ENCODE peak calls at places on chromosome 4, in five cellular contexts. N is glutamatergic neuron, I is H54, R is SW 1271, W is nephron progenitor cell. Y is an unnamed sample.

GRCh38 chr4:87219648-87220093 is 747 bp downstream of the KLHL8 start:
- DNase-seq in N (peak; percentile 60), I (peak; percentile 3), R (no peak), W (no peak), Y (no peak)

GRCh38 chr4:152514356-152514755 is 21.5 kb downstream of the FBXW7 start:
- DNase-seq in N (no peak), I (no peak), R (no peak), W (no peak), Y (no peak)

GRCh38 chr4:95548738-95549245 is at the start of gene UNC5C:
- DNase-seq in N (no peak), I (peak; percentile 26), R (peak; percentile 6), W (peak; percentile 73), Y (peak; percentile 6)

GRCh38 chr4:107825072-107825789 is 499 bp downstream of the SGMS2 start:
- DNase-seq in N (peak; percentile 59), I (no peak), R (peak; percentile 38), W (peak; percentile 12), Y (peak; percentile 42)

GRCh38 chr4:82522472-82522871 is 39.3 kb downstream of the TMEM150C start:
- DNase-seq in N (no peak), I (no peak), R (no peak), W (no peak), Y (no peak)

GRCh38 chr4:15541941-15542340 is 72.3 kb downstream of the CC2D2A start:
- DNase-seq in N (no peak), I (no peak), R (no peak), W (no peak), Y (no peak)

GRCh38 chr4:78534286-78534955 is 17.1 kb upstream of the ANXA3 start:
- DNase-seq in N (no peak), I (no peak), R (peak; percentile 4), W (no peak), Y (peak; percentile 91)

GRCh38 chr4:95268819-95269565 is 279.8 kb downstream of the UNC5C start:
- DNase-seq in N (no peak), I (no peak), R (no peak), W (peak; percentile 4), Y (no peak)

GRCh38 chr4:68712207-68712606 is 41.8 kb upstream of the UGT2B15 start:
- DNase-seq in N (no peak), I (no peak), R (no peak), W (no peak), Y (no peak)

GRCh38 chr4:23614284-23614892 is 275.5 kb downstream of the PPARGC1A start:
- DNase-seq in N (no peak), I (no peak), R (peak; percentile 1), W (no peak), Y (no peak)

GRCh38 chr4:48635310-48635709 is 144.8 kb downstream of the FRYL start:
- DNase-seq in N (no peak), I (peak; percentile 1), R (peak; percentile 56), W (no peak), Y (peak; percentile 12)

GRCh38 chr4:24063771-24064170 is 173.9 kb upstream of the PPARGC1A start:
- DNase-seq in N (peak; percentile 18), I (no peak), R (no peak), W (no peak), Y (no peak)

GRCh38 chr4:169283114-169283509 is 12.4 kb upstream of the SH3RF1 start:
- DNase-seq in N (no peak), I (peak; percentile 11), R (no peak), W (no peak), Y (peak; percentile 84)

GRCh38 chr4:20254517-20255250 is 3.0 kb downstream of the SLIT2 start:
- DNase-seq in N (peak; percentile 60), I (no peak), R (no peak), W (peak; percentile 75), Y (no peak)

GRCh38 chr4:98181815-98182214 is 38.5 kb upstream of the STPG2 start:
- DNase-seq in N (no peak), I (peak; percentile 18), R (peak; percentile 1), W (no peak), Y (no peak)

GRCh38 chr4:156242390-156242789 is 288.7 kb upstream of the CTSO start:
- DNase-seq in N (no peak), I (no peak), R (no peak), W (no peak), Y (no peak)

GRCh38 chr4:177401658-177402273 is 40.5 kb downstream of the AGA start:
- DNase-seq in N (no peak), I (no peak), R (no peak), W (no peak), Y (no peak)

GRCh38 chr4:57023104-57023503 is 44.4 kb downstream of the POLR2B start:
- DNase-seq in N (no peak), I (peak; percentile 36), R (no peak), W (no peak), Y (no peak)

GRCh38 chr4:177728361-177729152 is 286.3 kb upstream of the AGA start:
- DNase-seq in N (no peak), I (peak; percentile 2), R (no peak), W (no peak), Y (peak; percentile 75)

GRCh38 chr4:84697159-84697558 is 114.2 kb downstream of the CDS1 start:
- DNase-seq in N (no peak), I (no peak), R (no peak), W (no peak), Y (no peak)

GRCh38 chr4:145909331-145909730 is 29.3 kb downstream of the ZNF827 start:
- DNase-seq in N (peak; percentile 82), I (no peak), R (no peak), W (peak; percentile 28), Y (peak; percentile 86)

GRCh38 chr4:15004701-15005301 is 2.5 kb downstream of the CPEB2 start:
- DNase-seq in N (peak; percentile 62), I (no peak), R (peak; percentile 56), W (peak; percentile 46), Y (peak; percentile 85)